ENCODE peak calls at places on chromosomes 6 and 20, in eight cellular contexts. K, D, I, P, L, R, T and G are unnamed samples.
A peak's percentile ranks its signal among the peaks of the same experiment; 100 is the strongest.

GRCh38 chr20:17210983-17211382 is 15.9 kb upstream of the PCSK2 start:
- DNase-seq in K (no peak), D (peak; percentile 84), I (no peak), P (no peak), L (no peak), R (no peak), T (no peak), G (no peak)

GRCh38 chr6:107539849-107540464 is 50.0 kb downstream of the SOBP start:
- DNase-seq in K (no peak), D (no peak), I (no peak), P (no peak), L (no peak), R (no peak), T (no peak), G (no peak)

GRCh38 chr6:98416027-98416426 is 418.3 kb upstream of the POU3F2 start:
- DNase-seq in K (no peak), D (no peak), I (no peak), P (peak; percentile 0), L (peak; percentile 52), R (no peak), T (peak; percentile 74), G (no peak)

GRCh38 chr6:21023210-21023609 is 489.0 kb downstream of the CDKAL1 start:
- DNase-seq in K (no peak), D (no peak), I (no peak), P (no peak), L (no peak), R (no peak), T (no peak), G (no peak)

GRCh38 chr6:75169689-75170088 is 36.2 kb downstream of the COL12A1 start:
- DNase-seq in K (no peak), D (no peak), I (no peak), P (no peak), L (no peak), R (no peak), T (no peak), G (no peak)

GRCh38 chr6:75893058-75893775 is 144.2 kb downstream of the MYO6 start:
- DNase-seq in K (no peak), D (peak; percentile 48), I (no peak), P (no peak), L (no peak), R (no peak), T (peak; percentile 86), G (no peak)

GRCh38 chr6:32665621-32666140 is 776 bp downstream of the HLA-DQB1 start:
- DNase-seq in K (no peak), D (no peak), I (no peak), P (no peak), L (no peak), R (no peak), T (no peak), G (no peak)

GRCh38 chr20:50575869-50576720 is 65.9 kb downstream of the PTPN1 start:
- DNase-seq in K (peak; percentile 68), D (peak; percentile 38), I (no peak), P (peak; percentile 26), L (peak; percentile 79), R (peak; percentile 66), T (peak; percentile 21), G (peak; percentile 57)

GRCh38 chr6:22003219-22003779 is 293.5 kb downstream of the PRL start:
- DNase-seq in K (no peak), D (no peak), I (no peak), P (no peak), L (no peak), R (no peak), T (no peak), G (no peak)